ENCODE peak calls at places on chromosomes 4 and X, in nine cellular contexts. S, N, D, B, P, H, U, V and K are unnamed samples.

GRCh38 chrX:23035493-23035892 is 35.7 kb downstream of the DDX53 start:
- DNase-seq in S (no peak), N (no peak), D (no peak), B (no peak), P (no peak), H (no peak), U (no peak), V (no peak), K (no peak)

GRCh38 chrX:124033821-124034220 is 72.3 kb downstream of the STAG2 start:
- DNase-seq in S (no peak), N (no peak), D (no peak), B (no peak), P (no peak), H (no peak), U (peak; percentile 39), V (peak; percentile 58), K (no peak)

GRCh38 chr4:21134994-21135393 is 434.7 kb downstream of the PACRGL start:
- DNase-seq in S (no peak), N (no peak), D (no peak), B (no peak), P (no peak), H (no peak), U (peak; percentile 29), V (peak; percentile 61), K (no peak)

GRCh38 chr4:7540216-7540615 is 105.5 kb upstream of the PSAPL1 start:
- DNase-seq in S (no peak), N (no peak), D (no peak), B (no peak), P (no peak), H (no peak), U (no peak), V (no peak), K (no peak)

GRCh38 chr4:181958435-181958834 is 284.8 kb upstream of the TENM3 start:
- DNase-seq in S (no peak), N (no peak), D (no peak), B (no peak), P (no peak), H (no peak), U (no peak), V (no peak), K (no peak)

GRCh38 chr4:118740869-118741268 is 55.7 kb downstream of the METTL14 start:
- DNase-seq in S (no peak), N (peak; percentile 18), D (no peak), B (no peak), P (no peak), H (no peak), U (no peak), V (peak; percentile 74), K (no peak)

GRCh38 chrX:37353646-37354045 is 4.5 kb downstream of the PRRG1 start:
- DNase-seq in S (no peak), N (no peak), D (no peak), B (no peak), P (no peak), H (no peak), U (no peak), V (no peak), K (no peak)

GRCh38 chr4:126604273-126604867 is 1028.4 kb upstream of the INTU start:
- DNase-seq in S (no peak), N (peak; percentile 38), D (no peak), B (no peak), P (no peak), H (no peak), U (peak; percentile 19), V (peak; percentile 71), K (no peak)

DNA sequence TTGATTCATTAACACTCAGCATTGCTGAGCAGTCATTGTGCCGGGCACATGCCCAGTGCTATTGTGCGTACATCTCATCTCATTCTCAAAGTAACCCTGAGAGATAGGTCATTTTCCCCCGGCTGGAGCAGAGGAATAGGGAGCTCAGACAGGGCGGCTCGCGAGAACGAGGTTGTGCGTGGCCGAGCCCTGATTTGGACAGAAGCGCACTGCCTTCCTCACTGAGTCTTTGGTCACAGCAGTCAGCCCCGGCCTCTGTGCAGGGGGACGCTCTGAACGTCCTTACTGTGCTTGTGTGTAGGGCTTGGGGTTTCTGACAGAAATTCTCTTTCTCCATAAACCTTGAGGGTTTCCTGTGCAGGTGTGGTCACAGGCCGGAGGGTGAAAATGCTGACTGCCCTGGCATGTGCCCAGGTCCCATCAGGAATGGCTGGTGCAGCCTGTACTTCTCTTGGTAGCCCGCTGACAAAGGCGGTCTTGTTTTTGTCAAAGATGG is 39.5 kb downstream of the NOP14 start:
- DNase-seq in S (no peak), N (no peak), D (peak; percentile 22), B (peak; percentile 29), P (no peak), H (peak; percentile 26), U (no peak), V (no peak), K (no peak)
- H3K36me3 ChIP-seq in S (no peaks in the 10 kb centered on the region), N (peaks cover 52% of the 10 kb centered on the region), D (peaks cover 6% of the 10 kb centered on the region), B (peaks cover 1% of the 10 kb centered on the region), P (peaks cover 51% of the 10 kb centered on the region), H (peaks cover 86% of the 10 kb centered on the region), U (no peaks in the 10 kb centered on the region), V (peaks cover 8% of the 10 kb centered on the region), K (peaks cover 91% of the 10 kb centered on the region)

GRCh38 chr4:42018451-42018850 is 28.1 kb downstream of the SLC30A9 start:
- DNase-seq in S (no peak), N (no peak), D (no peak), B (no peak), P (no peak), H (no peak), U (no peak), V (no peak), K (no peak)
- H3K27ac ChIP-seq in S (no peak overlapping the region), N (no peak overlapping the region), D (no peak overlapping the region), B (no peak overlapping the region), P (no peak overlapping the region), H (no peak overlapping the region), U (no peak overlapping the region), V (no peak overlapping the region), K (no peak overlapping the region)

GRCh38 chr4:52373650-52374049 is 285.5 kb downstream of the USP46 start:
- DNase-seq in S (no peak), N (no peak), D (no peak), B (no peak), P (no peak), H (no peak), U (no peak), V (no peak), K (no peak)

GRCh38 chr4:52372747-52373146 is 286.4 kb downstream of the USP46 start:
- DNase-seq in S (no peak), N (no peak), D (no peak), B (no peak), P (no peak), H (no peak), U (no peak), V (no peak), K (no peak)

GRCh38 chr4:52376107-52376704 is 282.9 kb downstream of the USP46 start:
- DNase-seq in S (peak; percentile 17), N (peak; percentile 32), D (no peak), B (no peak), P (no peak), H (no peak), U (peak; percentile 29), V (peak; percentile 73), K (no peak)

GRCh38 chr4:52372269-52372668 is 286.8 kb downstream of the USP46 start:
- DNase-seq in S (no peak), N (no peak), D (no peak), B (no peak), P (no peak), H (no peak), U (no peak), V (no peak), K (no peak)

GRCh38 chr4:52374847-52375246 is 284.3 kb downstream of the USP46 start:
- DNase-seq in S (no peak), N (no peak), D (no peak), B (no peak), P (no peak), H (no peak), U (no peak), V (no peak), K (no peak)
- H3K4me1 ChIP-seq in S (no peaks in the 10 kb centered on the region), N (no peaks in the 10 kb centered on the region), D (no peaks in the 10 kb centered on the region), B (no peaks in the 10 kb centered on the region), P (no peaks in the 10 kb centered on the region), H (no peaks in the 10 kb centered on the region), U (peaks cover 1% of the 10 kb centered on the region), V (no peaks in the 10 kb centered on the region), K (peaks cover 3% of the 10 kb centered on the region)

DNA sequence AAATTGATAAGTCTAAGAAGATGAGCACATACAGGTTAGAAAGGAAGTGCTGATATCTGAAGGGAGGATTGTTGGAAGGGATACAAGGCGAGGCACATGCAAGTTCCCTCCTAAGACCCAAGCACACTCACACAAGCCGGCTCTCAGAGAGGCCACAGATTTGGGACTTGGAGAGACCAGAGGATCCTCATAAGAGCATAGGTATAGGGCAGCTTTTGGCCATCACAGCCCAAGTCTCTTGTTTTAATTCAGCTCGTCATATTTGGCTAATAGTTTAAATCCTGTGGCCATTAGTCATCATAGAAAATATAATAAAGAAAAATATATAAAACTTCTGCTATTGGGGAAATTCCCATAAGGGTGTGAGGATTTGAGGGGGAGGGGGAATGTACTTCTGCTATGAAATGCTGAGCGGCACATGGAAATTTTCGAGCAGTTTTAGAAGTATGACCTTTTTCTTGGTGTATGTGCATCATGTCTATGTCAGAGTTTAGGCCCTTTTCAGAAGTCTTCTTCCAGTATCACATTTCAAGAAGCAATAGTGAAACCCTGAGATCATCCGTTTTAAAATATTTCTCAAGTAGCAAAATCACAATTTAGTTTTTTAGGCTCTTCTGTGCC is 97.7 kb downstream of the NFKB1 start:
- DNase-seq in S (no peak), N (no peak), D (no peak), B (no peak), P (no peak), H (no peak), U (no peak), V (no peak), K (no peak)
- H3K36me3 ChIP-seq in S (no peaks in the 10 kb centered on the region), N (peaks cover 23% of the 10 kb centered on the region), D (peaks cover 12% of the 10 kb centered on the region), B (peaks cover 11% of the 10 kb centered on the region), P (peaks cover 40% of the 10 kb centered on the region), H (peaks cover 97% of the 10 kb centered on the region), U (peaks cover 20% of the 10 kb centered on the region), V (peaks cover 33% of the 10 kb centered on the region), K (peaks cover 94% of the 10 kb centered on the region)

DNA sequence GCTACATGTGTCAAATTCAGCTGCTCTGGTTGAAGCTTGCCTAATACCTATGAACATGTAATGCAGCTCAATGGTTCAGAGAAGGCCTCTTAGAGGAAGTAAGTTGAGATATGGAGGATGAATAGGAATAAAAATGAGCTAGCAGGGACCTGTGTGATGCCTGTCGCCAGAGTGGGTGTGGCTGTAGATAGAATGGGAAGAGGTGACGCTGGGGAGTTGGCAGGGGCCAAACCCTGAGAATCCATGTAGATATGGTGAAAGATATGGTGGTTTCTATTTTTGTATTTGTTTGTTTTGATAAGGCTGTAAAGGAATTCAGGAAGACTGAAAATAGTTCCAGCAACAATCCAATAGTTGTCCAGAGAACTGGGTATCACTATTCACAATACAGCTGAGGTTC is 595.1 kb upstream of the BOD1L1 start:
- DNase-seq in S (no peak), N (no peak), D (no peak), B (no peak), P (no peak), H (no peak), U (no peak), V (no peak), K (peak; percentile 45)
- H3K27ac ChIP-seq in S (no peak overlapping the region), N (no peak overlapping the region), D (no peak overlapping the region), B (no peak overlapping the region), P (no peak overlapping the region), H (no peak overlapping the region), U (no peak overlapping the region), V (no peak overlapping the region), K (peak overlapping the region; percentile 55)